ENCODE peak calls at places on chromosomes 2 and 18, in four cellular contexts. B is mesothelial cell of epicardium, X is Kasumi-1, O is anterior cingulate cortex. J is an unnamed sample.
A peak's percentile ranks its signal among the peaks of the same experiment; 100 is the strongest.

GRCh38 chr2:145984541-145984940 is 1464.6 kb upstream of the ZEB2 start:
- DNase-seq in B (no peak), O (no peak), X (no peak), J (no peak)

GRCh38 chr2:31216734-31217133 is 581 bp downstream of the CAPN14 start:
- DNase-seq in X (no peak), O (no peak), B (no peak), J (no peak)

GRCh38 chr2:79776461-79777146 is 263.8 kb downstream of the CTNNA2 start:
- DNase-seq in X (no peak), O (no peak), B (no peak), J (no peak)

GRCh38 chr2:174334781-174335604 is at the start of gene SP9:
- DNase-seq in O (no peak), B (peak; percentile 74), X (peak; percentile 35), J (peak; percentile 30)

GRCh38 chr2:185215497-185215896 is 523.1 kb upstream of the FSIP2 start:
- DNase-seq in B (no peak), O (no peak), X (no peak), J (no peak)

GRCh38 chr2:101230541-101230993 is 22.1 kb upstream of the CNOT11 start:
- DNase-seq in X (no peak), O (no peak), B (no peak), J (no peak)

GRCh38 chr2:157302492-157303099 is 23.0 kb downstream of the ERMN start:
- DNase-seq in O (peak; percentile 5), B (no peak), X (peak; percentile 84), J (no peak)

GRCh38 chr18:34522627-34523026 is 187.5 kb upstream of the DTNA start:
- DNase-seq in X (no peak), B (no peak), O (no peak), J (no peak)

GRCh38 chr18:26405190-26405781 is 143.1 kb downstream of the KCTD1 start:
- DNase-seq in X (peak; percentile 11), O (peak; percentile 8), B (no peak), J (no peak)

GRCh38 chr2:60936757-60937156 is 55.4 kb downstream of the REL start:
- DNase-seq in O (no peak), X (no peak), B (no peak), J (no peak)

GRCh38 chr2:164141271-164141670 is 405.5 kb upstream of the FIGN start:
- DNase-seq in B (no peak), O (no peak), X (no peak), J (no peak)